ENCODE peak calls at places on chromosomes 3 and 15, in five cellular contexts. U is A673, B is astrocyte of the spinal cord, W is kidney, Z is fibroblast of pulmonary artery. I is an unnamed sample.
A peak's percentile ranks its signal among the peaks of the same experiment; 100 is the strongest.

GRCh38 chr15:94234300-94234699 is 2.9 kb downstream of the MCTP2 start:
- DNase-seq in U (no peak), B (peak; percentile 35), W (no peak), Z (peak; percentile 7), I (no peak)

GRCh38 chr3:169478566-169479313 is 184.8 kb downstream of the MECOM start:
- DNase-seq in U (no peak), B (no peak), W (no peak), Z (peak; percentile 80), I (no peak)

GRCh38 chr15:65956307-65956706 is 87.0 kb downstream of the RAB11A start:
- DNase-seq in U (no peak), B (no peak), W (no peak), Z (no peak), I (no peak)

GRCh38 chr15:41944313-41944940 is 27.9 kb downstream of the EHD4 start:
- DNase-seq in U (peak; percentile 67), B (peak; percentile 94), W (no peak), Z (peak; percentile 94), I (no peak)

GRCh38 chr3:144189044-144189443 is 217.4 kb downstream of the DIPK2A start:
- DNase-seq in U (peak; percentile 12), B (peak; percentile 41), W (no peak), Z (peak; percentile 20), I (no peak)

GRCh38 chr15:62392411-62392810 is 227.3 kb upstream of the C2CD4B start:
- DNase-seq in U (no peak), B (peak; percentile 30), W (no peak), Z (no peak), I (no peak)

GRCh38 chr3:187694801-187695200 is 7.6 kb downstream of the RTP2 start:
- DNase-seq in U (no peak), B (peak; percentile 17), W (no peak), Z (peak; percentile 8), I (no peak)

GRCh38 chr3:42701371-42702065 is 1.1 kb downstream of the HHATL start:
- DNase-seq in U (no peak), B (no peak), W (no peak), Z (peak; percentile 26), I (no peak)

GRCh38 chr3:41364736-41365135 is 165.4 kb downstream of the CTNNB1 start:
- DNase-seq in U (peak; percentile 2), B (no peak), W (no peak), Z (no peak), I (no peak)

GRCh38 chr3:149965278-149965677 is 5.4 kb downstream of the PFN2 start:
- DNase-seq in U (no peak), B (no peak), W (no peak), Z (peak; percentile 41), I (no peak)

GRCh38 chr3:125357032-125357658 is 18.0 kb downstream of the ZNF148 start:
- DNase-seq in U (peak; percentile 57), B (peak; percentile 51), W (peak; percentile 81), Z (no peak), I (peak; percentile 54)

GRCh38 chr3:71614869-71615268 is 31.3 kb upstream of the FOXP1 start:
- DNase-seq in U (no peak), B (no peak), W (no peak), Z (no peak), I (no peak)

GRCh38 chr15:87369269-87369668 is 887.3 kb downstream of the NTRK3 start:
- DNase-seq in U (no peak), B (peak; percentile 94), W (no peak), Z (peak; percentile 90), I (no peak)

GRCh38 chr3:112654979-112655378 is 14.0 kb upstream of the CCDC80 start:
- DNase-seq in U (no peak), B (peak; percentile 29), W (no peak), Z (no peak), I (no peak)
- TF ChIP-seq CTCF in U (peak; percentile 29), B (no peak), W (peak; percentile 11), Z (peak; percentile 31), I (no peak)

DNA sequence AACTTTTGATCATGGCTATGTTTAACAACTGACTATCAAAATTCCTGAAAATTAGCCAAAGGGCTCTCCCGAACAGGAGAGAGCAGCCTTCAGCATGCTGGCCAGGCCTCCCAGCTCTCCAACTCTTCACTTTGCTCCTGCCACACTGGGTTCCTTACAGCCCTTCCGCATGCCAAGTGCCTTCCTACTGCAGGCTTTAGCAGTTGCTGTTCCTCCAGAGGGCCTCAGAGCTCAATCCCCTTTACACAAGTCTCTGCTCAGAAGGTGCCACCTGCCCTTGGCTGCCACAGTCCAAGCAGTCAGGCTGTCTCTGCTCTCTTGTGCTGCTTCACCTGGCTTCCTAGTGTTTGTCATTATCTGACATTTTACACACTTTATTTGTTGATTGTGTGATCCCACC is 553.1 kb upstream of the PPP2R3A start:
- DNase-seq in U (no peak), B (no peak), W (peak; percentile 32), Z (no peak), I (no peak)
- TF ChIP-seq CTCF in U (no peak), B (no peak), W (no peak), Z (no peak), I (no peak)

GRCh38 chr3:138465927-138466326 is 31.5 kb downstream of the ESYT3 start:
- DNase-seq in U (no peak), B (no peak), W (no peak), Z (peak; percentile 41), I (no peak)

GRCh38 chr3:138468886-138469285 is 34.5 kb downstream of the ESYT3 start:
- DNase-seq in U (no peak), B (no peak), W (peak; percentile 33), Z (no peak), I (no peak)

GRCh38 chr3:138468451-138468850 is 34.0 kb downstream of the ESYT3 start:
- DNase-seq in U (no peak), B (no peak), W (no peak), Z (no peak), I (no peak)

GRCh38 chr3:138469869-138470268 is 35.5 kb downstream of the ESYT3 start:
- DNase-seq in U (no peak), B (no peak), W (peak; percentile 15), Z (no peak), I (no peak)

GRCh38 chr3:138467905-138468304 is 33.5 kb downstream of the ESYT3 start:
- DNase-seq in U (no peak), B (no peak), W (no peak), Z (no peak), I (no peak)
- TF ChIP-seq CTCF in U (no peak), B (no peak), W (no peak), Z (no peak), I (no peak)

GRCh38 chr3:3082547-3082924 is 27.6 kb downstream of the IL5RA start:
- DNase-seq in U (no peak), B (no peak), W (no peak), Z (no peak), I (no peak)

GRCh38 chr3:3087279-3087678 is 22.9 kb downstream of the IL5RA start:
- DNase-seq in U (no peak), B (no peak), W (no peak), Z (no peak), I (no peak)

GRCh38 chr3:3086239-3086638 is 23.9 kb downstream of the IL5RA start:
- DNase-seq in U (no peak), B (no peak), W (no peak), Z (no peak), I (no peak)

GRCh38 chr3:3085782-3086181 is 24.4 kb downstream of the IL5RA start:
- DNase-seq in U (no peak), B (no peak), W (no peak), Z (no peak), I (no peak)

GRCh38 chr3:3084890-3085289 is 25.3 kb downstream of the IL5RA start:
- DNase-seq in U (no peak), B (no peak), W (no peak), Z (no peak), I (no peak)
- TF ChIP-seq CTCF in U (no peak), B (no peak), W (no peak), Z (no peak), I (no peak)

DNA sequence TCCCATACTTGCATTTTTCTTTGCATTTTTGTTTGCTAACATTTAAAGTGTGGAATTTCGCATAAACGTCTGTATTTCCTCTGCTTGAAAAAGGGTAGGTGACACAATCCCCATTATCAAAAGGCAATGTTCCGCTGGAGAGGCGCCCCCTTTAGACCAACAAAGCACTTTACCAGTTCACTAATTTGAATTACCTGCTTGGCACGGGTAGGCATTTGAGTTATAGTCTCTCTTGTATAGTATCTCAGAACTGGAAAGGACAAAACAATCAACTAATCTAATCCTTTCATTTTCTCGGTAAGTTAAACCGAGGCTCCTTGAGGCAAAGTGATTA is 775 bp upstream of the CCDC39 start:
- DNase-seq in U (peak; percentile 50), B (peak; percentile 53), W (no peak), Z (peak; percentile 51), I (no peak)
- TF ChIP-seq CTCF in U (peak; percentile 70), B (peak; percentile 68), W (peak; percentile 22), Z (peak; percentile 53), I (no peak)

I was measured in activated B cell treated with CpG ODN at 0.5 μM for 24 hours.